ENCODE peak calls at places on chromosomes 16 and 17, in seven cellular contexts. C is IMR-90, F is neuronal stem cell, J is H9, I is mesenchymal stem cell, Y is H1, T is trophoblast cell. X is an unnamed sample.

GRCh38 chr17:40022961-40023541 is 7.8 kb downstream of the CSF3 start:
- DNase-seq in F (no peak), T (no peak), Y (no peak), J (no peak), C (no peak), I (no peak), X (no peak)

GRCh38 chr16:83105279-83106077 is 478.7 kb downstream of the CDH13 start:
- DNase-seq in C (no peak), T (no peak), I (no peak), J (no peak), Y (no peak), F (no peak), X (no peak)

GRCh38 chr17:520447-521167 is 168.0 kb upstream of the RPH3AL start:
- DNase-seq in J (no peak), T (no peak), F (no peak), C (peak), I (peak), Y (no peak), X (peak)

GRCh38 chr17:49930880-49931279 is 38.1 kb upstream of the DLX4 start:
- DNase-seq in C (no peak), T (no peak), F (no peak), Y (no peak), I (no peak), J (no peak), X (no peak)

GRCh38 chr17:74011963-74012362 is 191.5 kb upstream of the RPL38 start:
- DNase-seq in I (peak), J (no peak), Y (no peak), F (no peak), C (no peak), T (no peak), X (no peak)

GRCh38 chr17:40550608-40551007 is 14.7 kb downstream of the CCR7 start:
- DNase-seq in F (no peak), J (no peak), C (peak), Y (no peak), T (no peak), I (peak), X (no peak)

GRCh38 chr17:16974569-16975265 is 2.8 kb upstream of the TNFRSF13B start:
- DNase-seq in J (peak), I (no peak), C (no peak), F (no peak), Y (peak), T (no peak), X (no peak)

GRCh38 chr17:21678451-21679081 is 13.8 kb upstream of the KCNJ18 start:
- DNase-seq in Y (no peak), J (no peak), F (no peak), T (peak), I (no peak), C (no peak), X (no peak)

GRCh38 chr17:42253601-42254000 is 22.6 kb downstream of the STAT5B start:
- DNase-seq in Y (no peak), I (no peak), T (no peak), J (no peak), C (no peak), F (no peak), X (no peak)

GRCh38 chr17:27544350-27545131 is 86.4 kb upstream of the LGALS9 start:
- DNase-seq in J (no peak), I (peak), F (no peak), T (no peak), Y (no peak), C (peak), X (no peak)

GRCh38 chr17:9666461-9667050 is 21.2 kb downstream of the USP43 start:
- DNase-seq in I (no peak), F (no peak), Y (no peak), C (no peak), T (no peak), J (no peak), X (no peak)

GRCh38 chr16:82011199-82011641 is at the start of gene SDR42E1:
- DNase-seq in C (no peak), Y (no peak), I (no peak), T (no peak), F (no peak), J (no peak), X (peak)

GRCh38 chr17:81057079-81057730 is 22.3 kb downstream of the BAIAP2 start:
- DNase-seq in T (peak), Y (no peak), J (no peak), C (no peak), I (peak), F (no peak), X (peak)

GRCh38 chr16:81987121-81987520 is 24.1 kb downstream of the SDR42E1 start:
- DNase-seq in C (no peak), Y (no peak), I (no peak), J (no peak), F (no peak), T (no peak), X (no peak)

GRCh38 chr17:68777856-68778694 is 176.9 kb upstream of the FAM20A start:
- DNase-seq in T (no peak), Y (no peak), C (no peak), I (no peak), F (no peak), J (no peak), X (peak)

GRCh38 chr16:90077757-90078593 is 844 bp upstream of the PRDM7 start:
- DNase-seq in I (no peak), J (peak), F (no peak), C (peak), T (no peak), Y (peak), X (peak)

GRCh38 chr17:40479754-40480480 is 21.5 kb downstream of the TNS4 start:
- DNase-seq in T (no peak), I (no peak), J (no peak), F (no peak), Y (no peak), C (no peak), X (no peak)

GRCh38 chr17:1582374-1582773 is 19.8 kb upstream of the PITPNA start:
- DNase-seq in Y (no peak), T (no peak), F (no peak), C (no peak), J (no peak), I (no peak), X (no peak)

GRCh38 chr16:19680972-19681371 is 37.1 kb downstream of the KNOP1 start:
- DNase-seq in I (no peak), J (no peak), T (no peak), F (no peak), Y (peak), C (no peak), X (no peak)
- H2BK120ac ChIP-seq in I (no peak), J (no peak), T (no peak), F (no peak), Y (no peak), C (no peak), X (no peak)

DNA sequence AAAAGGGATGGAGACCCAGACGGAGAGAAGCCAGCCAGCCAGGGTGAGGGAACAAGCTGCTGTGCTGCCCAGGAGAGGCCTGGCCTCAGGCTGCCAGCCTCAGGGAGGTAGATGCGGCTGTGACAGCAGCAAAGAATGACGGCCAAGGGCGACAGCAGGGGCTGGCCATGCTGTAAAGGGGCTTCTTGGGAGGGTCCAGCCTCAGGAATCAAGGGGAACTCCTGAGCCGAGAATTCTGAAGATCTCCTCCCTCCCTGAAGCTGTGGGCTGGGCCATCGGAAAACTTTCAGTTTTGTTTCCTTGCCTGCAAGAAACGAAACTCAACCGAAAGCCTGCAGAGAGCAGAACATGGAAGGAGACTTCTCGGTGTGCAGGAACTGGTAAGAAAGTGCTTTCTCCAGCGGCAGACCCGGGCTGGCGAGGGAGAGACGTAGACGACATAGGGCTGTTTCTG is at the start of gene XAF1:
- DNase-seq in J (no peak), T (no peak), I (peak), Y (no peak), F (no peak), C (peak), X (no peak)
- H2BK120ac ChIP-seq in J (no peak), T (peak), I (peak), Y (no peak), F (no peak), C (peak), X (no peak)

DNA sequence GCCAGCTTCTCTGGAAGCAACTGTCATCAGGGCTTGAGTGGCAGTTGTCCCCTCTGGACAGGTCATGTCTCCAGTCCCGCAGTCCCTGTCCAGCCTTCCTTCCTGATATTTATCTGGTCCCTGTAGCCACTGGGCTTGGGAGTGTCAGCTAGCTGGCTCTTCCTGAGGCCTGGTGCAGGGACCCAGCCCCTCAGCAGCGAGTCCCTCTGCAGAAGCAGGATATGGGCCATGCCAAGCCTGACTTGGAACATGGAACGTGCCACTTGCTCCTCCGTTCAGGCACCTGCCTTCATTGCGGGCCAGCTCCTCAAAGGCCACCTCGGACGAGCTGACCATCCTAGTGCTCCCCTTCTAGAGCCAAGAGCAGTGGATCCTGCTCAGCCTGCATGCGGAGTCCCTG is 26.3 kb downstream of the DRC3 start:
- DNase-seq in I (no peak), T (no peak), Y (no peak), C (no peak), J (no peak), F (no peak), X (no peak)
- H2BK120ac ChIP-seq in I (no peak), T (no peak), Y (no peak), C (no peak), J (no peak), F (peak), X (no peak)

GRCh38 chr17:15941781-15942180 is 3.1 kb upstream of the ADORA2B start:
- DNase-seq in J (no peak), F (no peak), I (no peak), T (no peak), C (no peak), Y (no peak), X (no peak)

GRCh38 chr17:15934866-15935265 is 10.1 kb upstream of the ADORA2B start:
- DNase-seq in J (no peak), Y (no peak), F (no peak), C (no peak), I (no peak), T (no peak), X (no peak)

GRCh38 chr17:15931394-15931793 is 13.5 kb upstream of the ADORA2B start:
- DNase-seq in F (no peak), C (no peak), Y (no peak), I (no peak), J (no peak), T (no peak), X (no peak)

GRCh38 chr17:15930426-15930825 is 14.5 kb upstream of the ADORA2B start:
- DNase-seq in T (no peak), Y (no peak), F (no peak), C (no peak), I (no peak), J (no peak), X (no peak)

DNA sequence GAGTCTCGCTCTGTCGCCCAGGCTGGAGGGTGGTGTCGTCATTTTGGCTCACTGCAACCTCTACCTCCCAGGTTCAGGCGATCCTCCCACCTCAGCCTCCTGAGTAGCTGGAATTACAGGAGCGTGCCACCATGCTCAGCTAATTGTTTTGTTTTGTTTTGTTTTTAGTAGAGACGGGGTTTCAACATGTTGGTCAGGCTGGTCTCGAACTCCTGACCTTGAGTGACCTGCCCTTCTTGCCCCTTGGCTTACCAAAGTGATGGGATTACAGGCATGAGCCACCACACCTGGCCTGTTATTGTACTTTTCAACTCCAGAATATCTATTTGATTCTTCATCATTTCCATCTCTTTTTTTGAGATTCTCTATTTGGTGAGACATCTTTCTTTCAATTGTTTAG is 9.0 kb upstream of the ADORA2B start:
- DNase-seq in T (peak), I (no peak), Y (no peak), J (no peak), C (no peak), F (no peak), X (no peak)
- H2BK120ac ChIP-seq in T (no peak), I (no peak), Y (no peak), J (no peak), C (no peak), F (no peak), X (no peak)

DNA sequence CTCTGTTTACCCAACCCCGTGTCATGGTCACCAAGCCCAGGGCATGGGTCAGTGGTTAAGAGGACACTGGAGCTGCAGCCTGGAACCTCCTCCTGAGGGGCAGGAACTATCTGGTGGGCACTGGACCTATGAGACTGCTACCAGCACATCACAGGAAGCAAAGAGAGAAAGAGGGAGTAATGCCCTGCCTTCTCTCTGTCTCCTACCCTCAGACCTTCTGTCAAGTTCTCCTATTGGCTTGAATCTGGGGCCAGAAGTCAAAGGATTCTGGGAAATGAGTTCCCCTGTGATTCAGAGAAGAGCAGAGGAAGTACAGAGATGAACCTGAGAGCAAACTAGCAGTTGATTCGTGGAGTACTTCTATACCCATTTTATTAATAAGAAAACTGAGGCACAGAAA is 123.0 kb upstream of the GNAO1 start:
- DNase-seq in T (no peak), F (no peak), J (no peak), I (no peak), Y (no peak), C (no peak), X (no peak)
- H2BK120ac ChIP-seq in T (no peak), F (no peak), J (no peak), I (no peak), Y (no peak), C (no peak), X (no peak)

DNA sequence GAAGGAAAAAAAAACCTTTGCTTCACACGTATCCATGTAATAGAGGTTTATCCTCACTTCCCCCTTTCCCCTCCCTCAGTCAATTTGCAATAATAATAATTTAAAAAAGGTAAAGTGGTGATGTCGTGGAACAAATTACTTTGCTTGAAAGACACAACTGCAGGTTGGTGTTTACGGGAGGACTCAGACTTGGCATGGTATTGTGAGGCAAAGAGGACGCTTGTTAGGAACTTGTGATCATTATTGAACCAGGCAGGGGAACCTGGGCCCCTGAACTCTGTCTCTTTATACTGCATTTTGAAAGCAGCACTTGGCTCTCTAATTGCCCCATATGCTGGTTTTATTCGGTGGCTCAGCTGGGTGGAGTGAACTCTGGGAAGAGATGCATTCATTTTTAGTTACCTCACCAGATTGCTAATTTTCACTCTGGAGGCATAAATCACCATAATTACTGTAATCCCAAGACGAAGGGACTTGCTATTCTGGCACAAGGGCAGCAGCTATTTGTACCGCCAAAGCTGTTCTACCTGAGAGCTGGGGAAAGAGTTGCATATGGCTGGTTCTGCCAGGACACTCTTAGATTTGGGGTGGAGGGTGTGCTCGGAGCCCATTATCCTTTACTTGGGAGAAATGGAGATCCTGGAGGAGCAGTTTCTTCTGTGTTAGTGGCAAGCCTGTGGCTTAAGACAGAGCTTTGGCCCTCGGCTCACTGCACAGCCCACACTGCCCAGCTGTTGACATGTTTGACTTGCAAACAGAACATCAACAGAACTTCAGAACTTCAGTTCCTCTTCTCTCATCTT is 5.7 kb upstream of the DHX8 start:
- DNase-seq in I (no peak), J (no peak), T (no peak), Y (no peak), C (no peak), F (no peak), X (no peak)
- H2BK120ac ChIP-seq in I (no peak), J (no peak), T (no peak), Y (no peak), C (no peak), F (no peak), X (no peak)

GRCh38 chr17:55903028-55903690 is 152.3 kb downstream of the PCTP start:
- DNase-seq in Y (no peak), C (no peak), J (no peak), F (no peak), T (no peak), I (no peak), X (no peak)
- H2BK120ac ChIP-seq in Y (no peak), C (no peak), J (no peak), F (no peak), T (no peak), I (no peak), X (no peak)

DNA sequence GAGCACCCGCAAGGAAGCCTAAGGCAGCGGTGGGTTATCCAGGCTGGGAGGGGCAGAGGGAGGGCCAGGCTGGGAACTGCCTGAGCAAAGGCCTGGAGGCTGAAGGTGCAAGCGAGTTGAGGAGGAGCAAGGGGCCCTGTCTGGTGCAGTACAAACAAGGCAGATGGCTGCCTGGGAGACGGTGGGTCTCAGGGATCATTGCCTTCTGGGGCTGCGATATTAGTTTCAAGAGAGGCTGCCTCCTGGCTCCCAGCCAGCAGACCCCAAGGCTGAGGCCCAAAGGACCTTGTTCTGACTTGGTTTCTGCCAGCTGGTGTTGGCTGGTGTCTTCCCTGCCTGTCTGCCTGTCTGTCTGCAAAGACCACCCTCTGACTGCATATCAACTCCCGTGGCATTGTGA is 154.0 kb downstream of the IRF8 start:
- DNase-seq in Y (no peak), T (no peak), F (no peak), I (no peak), C (no peak), J (no peak), X (no peak)
- H2BK120ac ChIP-seq in Y (no peak), T (no peak), F (no peak), I (no peak), C (no peak), J (no peak), X (no peak)

GRCh38 chr17:17999364-18000007 is 26.8 kb downstream of the DRC3 start:
- DNase-seq in F (no peak), I (peak), J (no peak), Y (no peak), T (no peak), C (peak), X (no peak)
- H2BK120ac ChIP-seq in F (no peak), I (no peak), J (no peak), Y (no peak), T (no peak), C (no peak), X (no peak)

X was measured in mesendoderm.